ENCODE peak calls at places on chromosomes 11 and 22, in ten cellular contexts. M is uterus; J is HCT116; B is body of pancreas; Q is left ventricle myocardium inferior; Y is brain microvascular endothelial cell; Z is Peyer's patch; R is CD4-positive, alpha-beta T cell; K is HL-60; E is coronary artery. U is an unnamed sample.

GRCh38 chr22:21632931-21633330 is 371 bp downstream of the CCDC116 start:
- DNase-seq in Y (no peak), M (no peak), Q (no peak), E (no peak), J (no peak), B (no peak), R (no peak), Z (no peak), K (no peak), U (no peak)

GRCh38 chr11:82701847-82702520 is 31.7 kb downstream of the FAM181B start:
- DNase-seq in K (no peak), R (no peak), E (no peak), M (no peak), Y (peak; percentile 41), Z (no peak), B (peak; percentile 24), Q (no peak), J (peak; percentile 24), U (peak; percentile 20)

GRCh38 chr11:6850526-6850925 is 5.0 kb downstream of the OR10A5 start:
- DNase-seq in M (no peak), E (no peak), J (no peak), K (no peak), Y (no peak), B (no peak), Z (no peak), R (no peak), Q (no peak), U (no peak)

GRCh38 chr11:1258401-1259075 is 35.7 kb downstream of the MUC5B start:
- DNase-seq in Q (no peak), M (no peak), Z (no peak), Y (no peak), K (no peak), R (no peak), B (no peak), E (no peak), J (no peak), U (no peak)

GRCh38 chr11:121521145-121522042 is 68.6 kb upstream of the SORL1-AS1 start:
- DNase-seq in M (no peak), Z (no peak), Y (no peak), B (no peak), R (no peak), J (no peak), Q (no peak), K (no peak), E (no peak), U (peak; percentile 61)

GRCh38 chr11:126061707-126062678 is 673 bp downstream of the CDON start:
- DNase-seq in B (no peak), J (peak; percentile 23), Q (peak; percentile 40), Z (no peak), R (peak; percentile 8), Y (no peak), M (peak; percentile 46), E (no peak), K (no peak), U (peak; percentile 57)

GRCh38 chr22:45932066-45932465 is 44.9 kb downstream of the WNT7B start:
- DNase-seq in M (no peak), J (no peak), Q (no peak), B (no peak), Z (no peak), Y (no peak), K (no peak), E (no peak), R (no peak), U (no peak)

GRCh38 chr11:114915871-114916270 is 237.5 kb downstream of the NXPE2 start:
- DNase-seq in Q (no peak), B (no peak), Y (no peak), R (no peak), M (no peak), K (no peak), J (no peak), Z (no peak), E (no peak), U (no peak)

GRCh38 chr11:102010776-102011500 is 36.3 kb upstream of the CFAP300 start:
- DNase-seq in Y (peak; percentile 89), Z (peak; percentile 78), Q (peak; percentile 72), M (no peak), B (no peak), E (no peak), J (peak; percentile 73), R (no peak), K (no peak), U (peak; percentile 94)

GRCh38 chr22:41070665-41071331 is 21.6 kb upstream of the EP300 start:
- DNase-seq in K (no peak), Q (no peak), R (no peak), E (no peak), Z (no peak), B (no peak), J (no peak), Y (no peak), M (no peak), U (no peak)

GRCh38 chr11:66845143-66845875 is 2.1 kb downstream of the RCE1 start:
- DNase-seq in Y (no peak), Z (no peak), M (no peak), J (no peak), Q (no peak), B (peak; percentile 11), R (no peak), E (no peak), K (no peak), U (no peak)

GRCh38 chr11:94418123-94418770 is 17.0 kb upstream of the GPR83 start:
- DNase-seq in J (no peak), R (no peak), Y (no peak), Q (no peak), B (no peak), K (no peak), Z (no peak), M (no peak), E (no peak), U (no peak)

GRCh38 chr11:94423467-94423866 is 22.2 kb upstream of the GPR83 start:
- DNase-seq in K (no peak), Q (no peak), M (no peak), E (no peak), R (no peak), Z (no peak), J (no peak), Y (no peak), B (no peak), U (no peak)

DNA sequence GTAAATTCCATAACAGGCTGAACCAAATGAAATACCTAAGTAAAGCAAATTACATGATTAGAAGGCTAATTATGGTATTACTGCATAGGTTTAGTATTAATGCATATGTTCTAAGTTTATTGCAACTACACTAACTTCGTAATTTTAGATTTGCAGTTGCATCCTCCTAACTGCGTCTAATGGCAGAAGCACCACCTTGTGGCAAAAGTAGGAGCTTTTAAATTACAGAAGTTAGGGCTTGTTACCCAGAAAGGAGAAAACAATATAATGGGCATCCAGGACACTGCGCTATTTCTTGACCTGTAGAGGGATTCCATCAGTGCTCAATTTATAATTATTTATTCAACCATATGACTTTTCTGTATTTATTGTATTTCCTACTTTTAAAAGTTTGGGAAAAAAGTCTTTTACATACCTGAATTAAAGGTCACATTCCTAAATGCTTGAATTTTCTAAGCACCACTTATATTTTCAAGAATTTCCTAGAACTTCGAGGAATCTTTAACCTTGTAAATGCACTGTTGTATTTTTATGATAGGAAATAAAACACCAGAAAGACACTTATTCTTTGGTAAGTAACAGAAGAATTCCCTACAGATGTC is 16.3 kb upstream of the GPR83 start:
- DNase-seq in J (peak; percentile 2), K (no peak), R (no peak), Z (no peak), Y (peak; percentile 24), E (no peak), Q (no peak), B (no peak), M (no peak), U (no peak)
- TF ChIP-seq CTCF in J (peak; percentile 52), K (peak; percentile 20), R (no peak), Z (no peak), Y (peak; percentile 69), E (peak; percentile 26), Q (peak; percentile 68), B (peak; percentile 36), M (peak; percentile 54), U (peak; percentile 62)

GRCh38 chr22:23533328-23533762 is 46.7 kb downstream of the IGLL1 start:
- DNase-seq in R (no peak), J (no peak), K (no peak), M (no peak), Q (no peak), E (no peak), Z (peak; percentile 68), Y (peak; percentile 7), B (no peak), U (peak; percentile 2)

GRCh38 chr22:23531283-23531921 is 48.7 kb downstream of the IGLL1 start:
- DNase-seq in E (no peak), M (no peak), R (no peak), K (no peak), Z (peak; percentile 33), B (no peak), J (no peak), Q (no peak), Y (no peak), U (no peak)

GRCh38 chr22:23533771-23534191 is 46.3 kb downstream of the IGLL1 start:
- DNase-seq in J (no peak), Z (peak; percentile 57), B (no peak), K (no peak), E (no peak), Q (no peak), R (no peak), M (no peak), Y (no peak), U (no peak)

GRCh38 chr22:23531966-23532735 is 47.9 kb downstream of the IGLL1 start:
- DNase-seq in Z (peak; percentile 44), Y (no peak), E (no peak), B (no peak), K (no peak), J (no peak), R (no peak), M (no peak), Q (no peak), U (no peak)

GRCh38 chr22:23532756-23533155 is 47.3 kb downstream of the IGLL1 start:
- DNase-seq in M (no peak), K (no peak), J (no peak), Z (no peak), Y (no peak), B (no peak), R (no peak), E (no peak), Q (no peak), U (no peak)
- H3K27ac ChIP-seq in M (no peak overlapping the region), K (no peak overlapping the region), J (no peak overlapping the region), Z (no peak overlapping the region), Y (no peak overlapping the region), B (no peak overlapping the region), R (no peak overlapping the region), E (no peak overlapping the region), Q (no peak overlapping the region), U (no peak overlapping the region)

DNA sequence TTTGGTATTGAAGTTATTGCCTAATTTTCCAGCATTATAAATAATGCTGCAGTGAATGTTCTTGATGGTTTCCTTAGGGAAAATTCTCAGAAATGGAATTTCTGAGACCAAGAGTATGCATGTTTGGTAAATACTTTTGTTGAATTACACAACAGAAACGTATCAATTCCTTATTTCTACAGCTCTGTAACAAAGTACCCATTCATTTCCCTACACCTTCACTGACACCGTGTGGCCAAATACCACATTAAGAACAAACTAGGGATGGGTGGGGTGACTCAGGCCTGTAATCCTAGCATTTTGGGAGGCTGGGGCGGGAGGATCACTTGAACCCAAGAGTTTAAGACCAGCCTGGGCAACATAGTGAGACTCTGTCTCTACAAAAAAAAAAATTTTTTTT is 21.8 kb downstream of the MCAM start:
- DNase-seq in R (no peak), E (peak; percentile 29), J (no peak), Z (no peak), M (no peak), B (no peak), K (no peak), Q (no peak), Y (no peak), U (no peak)
- TF ChIP-seq CTCF in R (no peak), E (no peak), J (no peak), Z (no peak), M (no peak), B (no peak), K (no peak), Q (no peak), Y (peak; percentile 17), U (no peak)

GRCh38 chr11:61075891-61076290 is 26.4 kb upstream of the CD5 start:
- DNase-seq in Y (peak; percentile 71), Q (no peak), M (no peak), K (no peak), B (no peak), R (no peak), J (no peak), E (no peak), Z (no peak), U (peak; percentile 22)
- H3K27ac ChIP-seq in Y (no peak overlapping the region), Q (no peak overlapping the region), M (no peak overlapping the region), K (no peak overlapping the region), B (no peak overlapping the region), R (peak overlapping the region; percentile 13), J (no peak overlapping the region), E (no peak overlapping the region), Z (no peak overlapping the region), U (no peak overlapping the region)

U was measured in RWPE1.